ENCODE peak calls at places on chromosomes 1 and 21, in nine cellular contexts. One of them, this sample, is unnamed.

GRCh38 chr1:75723989-75724471 is 479 bp upstream of the ACADM start:
- DNase-seq in AG10803: peak
- DNase-seq in IMR-90: peak
- DNase-seq in BJ: peak
- DNase-seq in uterus: peak
- DNase-seq in stomach: peak
- DNase-seq in MM.1S: peak
- DNase-seq in brain microvascular endothelial cell: peak
- DNase-seq in GM23338: peak
- DNase-seq in this sample: no peak

GRCh38 chr1:22841754-22842370 is 130.8 kb downstream of the LACTBL1 start:
- DNase-seq in AG10803: peak
- DNase-seq in IMR-90: no peak
- DNase-seq in BJ: no peak
- DNase-seq in uterus: no peak
- DNase-seq in stomach: no peak
- DNase-seq in MM.1S: no peak
- DNase-seq in brain microvascular endothelial cell: no peak
- DNase-seq in GM23338: no peak
- DNase-seq in this sample: no peak

GRCh38 chr1:64891440-64891815 is 74.9 kb downstream of the JAK1 start:
- DNase-seq in AG10803: no peak
- DNase-seq in IMR-90: peak
- DNase-seq in BJ: no peak
- DNase-seq in uterus: no peak
- DNase-seq in stomach: no peak
- DNase-seq in MM.1S: no peak
- DNase-seq in brain microvascular endothelial cell: no peak
- DNase-seq in GM23338: no peak
- DNase-seq in this sample: no peak

GRCh38 chr1:95650631-95651030 is 416.6 kb downstream of the RWDD3 start:
- DNase-seq in AG10803: no peak
- DNase-seq in IMR-90: no peak
- DNase-seq in BJ: no peak
- DNase-seq in uterus: no peak
- DNase-seq in stomach: no peak
- DNase-seq in MM.1S: no peak
- DNase-seq in brain microvascular endothelial cell: no peak
- DNase-seq in GM23338: no peak
- DNase-seq in this sample: no peak

GRCh38 chr21:45894107-45894810 is 87.3 kb upstream of the COL6A1 start:
- DNase-seq in AG10803: peak
- DNase-seq in IMR-90: peak
- DNase-seq in BJ: peak
- DNase-seq in uterus: peak
- DNase-seq in stomach: no peak
- DNase-seq in MM.1S: no peak
- DNase-seq in brain microvascular endothelial cell: peak
- DNase-seq in GM23338: no peak
- DNase-seq in this sample: no peak

GRCh38 chr1:25223471-25223870 is 8.8 kb downstream of the SYF2 start:
- DNase-seq in AG10803: peak
- DNase-seq in IMR-90: peak
- DNase-seq in BJ: no peak
- DNase-seq in uterus: no peak
- DNase-seq in stomach: no peak
- DNase-seq in MM.1S: no peak
- DNase-seq in brain microvascular endothelial cell: no peak
- DNase-seq in GM23338: no peak
- DNase-seq in this sample: no peak

GRCh38 chr1:201020647-201021332 is 2.7 kb downstream of the KIF21B start:
- DNase-seq in AG10803: no peak
- DNase-seq in IMR-90: no peak
- DNase-seq in BJ: no peak
- DNase-seq in uterus: no peak
- DNase-seq in stomach: no peak
- DNase-seq in MM.1S: peak
- DNase-seq in brain microvascular endothelial cell: no peak
- DNase-seq in GM23338: peak
- DNase-seq in this sample: no peak

GRCh38 chr1:19007491-19008441 is 51.3 kb upstream of the IFFO2 start:
- DNase-seq in AG10803: no peak
- DNase-seq in IMR-90: no peak
- DNase-seq in BJ: no peak
- DNase-seq in uterus: no peak
- DNase-seq in stomach: peak
- DNase-seq in MM.1S: no peak
- DNase-seq in brain microvascular endothelial cell: no peak
- DNase-seq in GM23338: no peak
- DNase-seq in this sample: no peak

GRCh38 chr1:241460098-241460873 is 59.3 kb downstream of the FH start:
- DNase-seq in AG10803: no peak
- DNase-seq in IMR-90: no peak
- DNase-seq in BJ: no peak
- DNase-seq in uterus: no peak
- DNase-seq in stomach: no peak
- DNase-seq in MM.1S: no peak
- DNase-seq in brain microvascular endothelial cell: no peak
- DNase-seq in GM23338: no peak
- DNase-seq in this sample: no peak

GRCh38 chr21:34820051-34820450 is 151.3 kb downstream of the CLIC6 start:
- DNase-seq in AG10803: no peak
- DNase-seq in IMR-90: no peak
- DNase-seq in BJ: no peak
- DNase-seq in uterus: no peak
- DNase-seq in stomach: no peak
- DNase-seq in MM.1S: no peak
- DNase-seq in brain microvascular endothelial cell: no peak
- DNase-seq in GM23338: no peak
- DNase-seq in this sample: no peak

GRCh38 chr1:109796484-109797305 is 33.0 kb upstream of the EPS8L3 start:
- DNase-seq in AG10803: no peak
- DNase-seq in IMR-90: peak
- DNase-seq in BJ: no peak
- DNase-seq in uterus: peak
- DNase-seq in stomach: peak
- DNase-seq in MM.1S: no peak
- DNase-seq in brain microvascular endothelial cell: peak
- DNase-seq in GM23338: no peak
- DNase-seq in this sample: no peak

GRCh38 chr1:21530368-21531016 is 21.3 kb downstream of the ALPL start:
- DNase-seq in AG10803: no peak
- DNase-seq in IMR-90: peak
- DNase-seq in BJ: no peak
- DNase-seq in uterus: no peak
- DNase-seq in stomach: no peak
- DNase-seq in MM.1S: no peak
- DNase-seq in brain microvascular endothelial cell: peak
- DNase-seq in GM23338: no peak
- DNase-seq in this sample: no peak

GRCh38 chr1:232705815-232706575 is 76.1 kb upstream of the SIPA1L2 start:
- DNase-seq in AG10803: peak
- DNase-seq in IMR-90: no peak
- DNase-seq in BJ: no peak
- DNase-seq in uterus: peak
- DNase-seq in stomach: no peak
- DNase-seq in MM.1S: no peak
- DNase-seq in brain microvascular endothelial cell: no peak
- DNase-seq in GM23338: no peak
- DNase-seq in this sample: no peak

GRCh38 chr1:212692774-212693644 is 6.6 kb downstream of the BATF3 start:
- DNase-seq in AG10803: no peak
- DNase-seq in IMR-90: peak
- DNase-seq in BJ: no peak
- DNase-seq in uterus: no peak
- DNase-seq in stomach: no peak
- DNase-seq in MM.1S: no peak
- DNase-seq in brain microvascular endothelial cell: no peak
- DNase-seq in GM23338: peak
- DNase-seq in this sample: no peak

GRCh38 chr1:44543816-44544185 is 130.5 kb downstream of the TMEM53 start:
- DNase-seq in AG10803: no peak
- DNase-seq in IMR-90: no peak
- DNase-seq in BJ: no peak
- DNase-seq in uterus: no peak
- DNase-seq in stomach: no peak
- DNase-seq in MM.1S: no peak
- DNase-seq in brain microvascular endothelial cell: no peak
- DNase-seq in GM23338: peak
- DNase-seq in this sample: no peak

GRCh38 chr1:28887418-28887834 is 26.9 kb upstream of the EPB41 start:
- DNase-seq in AG10803: no peak
- DNase-seq in IMR-90: no peak
- DNase-seq in BJ: no peak
- DNase-seq in uterus: peak
- DNase-seq in stomach: peak
- DNase-seq in MM.1S: peak
- DNase-seq in brain microvascular endothelial cell: no peak
- DNase-seq in GM23338: peak
- DNase-seq in this sample: no peak

GRCh38 chr1:99306644-99307043 is 42.4 kb downstream of the PLPPR4 start:
- DNase-seq in AG10803: no peak
- DNase-seq in IMR-90: no peak
- DNase-seq in BJ: no peak
- DNase-seq in uterus: no peak
- DNase-seq in stomach: no peak
- DNase-seq in MM.1S: no peak
- DNase-seq in brain microvascular endothelial cell: no peak
- DNase-seq in GM23338: peak
- DNase-seq in this sample: no peak

GRCh38 chr1:179021873-179022272 is 3.8 kb upstream of the FAM20B start:
- DNase-seq in AG10803: peak
- DNase-seq in IMR-90: peak
- DNase-seq in BJ: no peak
- DNase-seq in uterus: no peak
- DNase-seq in stomach: no peak
- DNase-seq in MM.1S: no peak
- DNase-seq in brain microvascular endothelial cell: peak
- DNase-seq in GM23338: no peak
- DNase-seq in this sample: no peak

GRCh38 chr1:54663723-54664122 is 22.1 kb downstream of the MROH7 start:
- DNase-seq in AG10803: no peak
- DNase-seq in IMR-90: no peak
- DNase-seq in BJ: no peak
- DNase-seq in uterus: no peak
- DNase-seq in stomach: no peak
- DNase-seq in MM.1S: no peak
- DNase-seq in brain microvascular endothelial cell: no peak
- DNase-seq in GM23338: no peak
- DNase-seq in this sample: no peak

GRCh38 chr1:11800756-11801433 is 4.9 kb downstream of the MTHFR start:
- DNase-seq in AG10803: no peak
- DNase-seq in IMR-90: no peak
- DNase-seq in BJ: no peak
- DNase-seq in uterus: no peak
- DNase-seq in stomach: no peak
- DNase-seq in MM.1S: no peak
- DNase-seq in brain microvascular endothelial cell: no peak
- DNase-seq in GM23338: no peak
- DNase-seq in this sample: no peak

GRCh38 chr1:188665477-188665876 is 1812.2 kb downstream of the BRINP3 start:
- DNase-seq in AG10803: no peak
- DNase-seq in IMR-90: no peak
- DNase-seq in BJ: no peak
- DNase-seq in uterus: no peak
- DNase-seq in stomach: no peak
- DNase-seq in MM.1S: no peak
- DNase-seq in brain microvascular endothelial cell: no peak
- DNase-seq in GM23338: no peak
- DNase-seq in this sample: no peak
- H3K4me3 ChIP-seq in AG10803: no peak
- H3K4me3 ChIP-seq in IMR-90: no peak
- H3K4me3 ChIP-seq in BJ: no peak
- H3K4me3 ChIP-seq in uterus: no peak
- H3K4me3 ChIP-seq in stomach: no peak
- H3K4me3 ChIP-seq in MM.1S: no peak
- H3K4me3 ChIP-seq in brain microvascular endothelial cell: no peak
- H3K4me3 ChIP-seq in GM23338: no peak
- H3K4me3 ChIP-seq in this sample: no peak

GRCh38 chr1:226649780-226650179 is 89.3 kb downstream of the ITPKB start:
- DNase-seq in AG10803: peak
- DNase-seq in IMR-90: peak
- DNase-seq in BJ: no peak
- DNase-seq in uterus: no peak
- DNase-seq in stomach: no peak
- DNase-seq in MM.1S: no peak
- DNase-seq in brain microvascular endothelial cell: no peak
- DNase-seq in GM23338: peak
- DNase-seq in this sample: no peak
- TF ChIP-seq CTCF in AG10803: peak
- TF ChIP-seq CTCF in IMR-90: peak
- TF ChIP-seq CTCF in BJ: peak
- TF ChIP-seq CTCF in uterus: peak
- TF ChIP-seq CTCF in stomach: no peak
- TF ChIP-seq CTCF in MM.1S: peak
- TF ChIP-seq CTCF in brain microvascular endothelial cell: peak
- TF ChIP-seq CTCF in GM23338: peak
- TF ChIP-seq CTCF in this sample: peak

GRCh38 chr1:233972951-233973635 is 68.6 kb downstream of the SLC35F3 start:
- DNase-seq in AG10803: no peak
- DNase-seq in IMR-90: no peak
- DNase-seq in BJ: no peak
- DNase-seq in uterus: no peak
- DNase-seq in stomach: no peak
- DNase-seq in MM.1S: no peak
- DNase-seq in brain microvascular endothelial cell: no peak
- DNase-seq in GM23338: no peak
- DNase-seq in this sample: no peak
- H3K4me3 ChIP-seq in AG10803: no peak
- H3K4me3 ChIP-seq in IMR-90: no peak
- H3K4me3 ChIP-seq in BJ: no peak
- H3K4me3 ChIP-seq in uterus: no peak
- H3K4me3 ChIP-seq in stomach: no peak
- H3K4me3 ChIP-seq in MM.1S: no peak
- H3K4me3 ChIP-seq in brain microvascular endothelial cell: no peak
- H3K4me3 ChIP-seq in GM23338: no peak
- H3K4me3 ChIP-seq in this sample: no peak

DNA sequence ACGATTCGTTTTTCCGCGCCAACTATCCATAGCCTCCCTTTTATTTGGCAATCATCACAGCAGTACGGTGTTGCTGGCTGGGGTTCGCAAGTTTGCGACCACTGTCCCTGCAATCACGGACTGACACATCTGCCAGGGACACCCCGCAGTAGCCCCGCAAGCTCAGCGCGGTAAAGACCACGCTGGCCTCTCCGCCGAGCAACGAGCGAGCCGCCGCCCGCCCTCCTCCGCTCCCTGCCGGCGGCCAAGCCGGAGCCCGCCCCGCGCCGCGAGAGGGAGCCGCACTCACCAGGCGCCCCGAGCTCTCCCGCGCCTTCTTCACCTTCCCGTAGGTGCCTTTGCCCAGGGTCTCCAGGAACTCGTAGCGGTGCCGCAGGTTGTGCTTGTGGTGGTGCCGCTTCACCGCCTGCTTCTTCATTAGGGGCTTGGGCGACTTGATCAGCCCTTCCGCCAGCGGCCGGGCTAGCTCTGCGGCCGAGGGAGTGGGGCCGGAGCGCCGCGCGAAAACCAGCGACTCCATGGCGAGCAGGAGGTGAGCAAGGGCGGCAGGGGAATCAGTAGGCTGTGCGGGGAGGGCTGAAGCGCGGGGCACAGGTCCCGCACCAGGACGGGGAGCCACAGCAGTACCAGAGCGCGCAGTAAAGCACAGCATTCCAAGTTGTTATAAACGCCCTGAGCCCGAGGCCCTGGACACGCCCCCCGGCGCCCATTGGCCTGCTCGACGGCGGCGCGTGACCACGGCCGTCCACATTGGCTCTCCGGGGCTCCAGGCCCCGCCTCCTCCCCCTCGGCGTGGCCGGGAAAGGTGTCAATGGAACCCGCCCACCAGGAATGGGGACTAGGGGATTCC is at the start of gene NUAK2:
- DNase-seq in AG10803: peak
- DNase-seq in IMR-90: peak
- DNase-seq in BJ: no peak
- DNase-seq in uterus: peak
- DNase-seq in stomach: peak
- DNase-seq in MM.1S: peak
- DNase-seq in brain microvascular endothelial cell: peak
- DNase-seq in GM23338: peak
- DNase-seq in this sample: no peak
- TF ChIP-seq CTCF in AG10803: peak
- TF ChIP-seq CTCF in IMR-90: peak
- TF ChIP-seq CTCF in BJ: peak
- TF ChIP-seq CTCF in uterus: peak
- TF ChIP-seq CTCF in stomach: no peak
- TF ChIP-seq CTCF in MM.1S: peak
- TF ChIP-seq CTCF in brain microvascular endothelial cell: peak
- TF ChIP-seq CTCF in GM23338: peak
- TF ChIP-seq CTCF in this sample: peak

This sample was measured in AG04449.